ENCODE peak calls at places on chromosomes 12 and 14, in five cellular contexts. Z is A549, G is K562, F is GM12878, E is HepG2. Y is an unnamed sample.
A peak's percentile ranks its signal among the peaks of the same experiment; 100 is the strongest.

GRCh38 chr14:47676301-47676617 is 854 bp upstream of the MDGA2 start:
- DNase-seq in Z (no peak), G (no peak), F (no peak), E (no peak), Y (no peak)

GRCh38 chr14:104405566-104406226 is 173.9 kb upstream of the C14orf180 start:
- DNase-seq in Z (no peak), G (no peak), F (no peak), E (no peak), Y (no peak)

GRCh38 chr12:113138826-113139225 is 3.3 kb upstream of the RASAL1 start:
- DNase-seq in Z (no peak), G (no peak), F (no peak), E (no peak), Y (no peak)

GRCh38 chr12:26077915-26078314 is 46.9 kb downstream of the BHLHE41 start:
- DNase-seq in Z (no peak), G (no peak), F (no peak), E (no peak), Y (peak; percentile 46)

GRCh38 chr12:13350946-13351345 is 154.4 kb downstream of the EMP1 start:
- DNase-seq in Z (no peak), G (no peak), F (no peak), E (no peak), Y (no peak)

GRCh38 chr12:89882051-89882450 is 173.4 kb upstream of the ATP2B1 start:
- DNase-seq in Z (no peak), G (no peak), F (peak; percentile 55), E (no peak), Y (peak; percentile 89)

GRCh38 chr14:104528496-104528895 is 51.1 kb upstream of the C14orf180 start:
- DNase-seq in Z (no peak), G (no peak), F (no peak), E (no peak), Y (no peak)

GRCh38 chr14:93234798-93235197 is 27.7 kb downstream of the UBR7 start:
- DNase-seq in Z (peak; percentile 64), G (no peak), F (no peak), E (no peak), Y (peak; percentile 85)

GRCh38 chr12:6952860-6953416 is 1.8 kb downstream of the PTPN6 start:
- DNase-seq in Z (no peak), G (no peak), F (no peak), E (no peak), Y (no peak)

GRCh38 chr12:48001426-48002178 is 2.7 kb downstream of the COL2A1 start:
- DNase-seq in Z (no peak), G (no peak), F (no peak), E (no peak), Y (no peak)

GRCh38 chr12:67147447-67147846 is 121.7 kb upstream of the CAND1 start:
- DNase-seq in Z (no peak), G (no peak), F (no peak), E (no peak), Y (no peak)

GRCh38 chr12:42162198-42162597 is 17.5 kb upstream of the GXYLT1 start:
- DNase-seq in Z (peak; percentile 56), G (no peak), F (no peak), E (no peak), Y (peak; percentile 67)

GRCh38 chr12:101713059-101713682 is 15.7 kb downstream of the CHPT1 start:
- DNase-seq in Z (no peak), G (no peak), F (no peak), E (peak; percentile 85), Y (no peak)

GRCh38 chr12:113365639-113366395 is 7.4 kb downstream of the PLBD2 start:
- DNase-seq in Z (no peak), G (no peak), F (no peak), E (no peak), Y (no peak)

GRCh38 chr12:13135336-13136178 is 32.1 kb upstream of the GSG1 start:
- DNase-seq in Z (peak; percentile 33), G (peak; percentile 9), F (no peak), E (no peak), Y (peak; percentile 83)

GRCh38 chr12:91990525-91990924 is 155.1 kb downstream of the BTG1 start:
- DNase-seq in Z (no peak), G (no peak), F (no peak), E (no peak), Y (peak; percentile 63)

GRCh38 chr14:64721391-64721791 is 17.2 kb downstream of the PLEKHG3 start:
- DNase-seq in Z (peak; percentile 37), G (no peak), F (no peak), E (no peak), Y (peak; percentile 37)

GRCh38 chr14:76958020-76958965 is 70.2 kb downstream of the IRF2BPL start:
- DNase-seq in Z (no peak), G (no peak), F (no peak), E (no peak), Y (no peak)

GRCh38 chr14:99267871-99268775 is 3.9 kb downstream of the BCL11B start:
- DNase-seq in Z (no peak), G (no peak), F (no peak), E (no peak), Y (no peak)

GRCh38 chr12:67692135-67692534 is 43.6 kb downstream of the DYRK2 start:
- DNase-seq in Z (no peak), G (no peak), F (no peak), E (no peak), Y (no peak)

GRCh38 chr14:79260406-79260805 is 950.9 kb downstream of the DIO2 start:
- DNase-seq in Z (no peak), G (no peak), F (no peak), E (no peak), Y (no peak)

GRCh38 chr12:5165296-5165970 is 121.8 kb downstream of the KCNA5 start:
- DNase-seq in Z (no peak), G (no peak), F (no peak), E (no peak), Y (peak; percentile 21)

GRCh38 chr12:93156091-93156490 is 221.6 kb upstream of the NUDT4 start:
- DNase-seq in Z (no peak), G (no peak), F (no peak), E (no peak), Y (no peak)

GRCh38 chr12:101238806-101239329 is 28.8 kb upstream of the SLC5A8 start:
- DNase-seq in Z (no peak), G (no peak), F (no peak), E (no peak), Y (no peak)

GRCh38 chr14:106308839-106309389 is 782.5 kb downstream of the TMEM121 start:
- DNase-seq in Z (peak; percentile 74), G (peak; percentile 37), F (peak; percentile 83), E (peak; percentile 35), Y (no peak)

GRCh38 chr14:52703225-52703624 is 3.8 kb upstream of the PSMC6 start:
- DNase-seq in Z (peak; percentile 65), G (no peak), F (no peak), E (no peak), Y (peak; percentile 98)

GRCh38 chr14:103511022-103511693 is 11.5 kb downstream of the CKB start:
- DNase-seq in Z (no peak), G (no peak), F (no peak), E (no peak), Y (no peak)

GRCh38 chr14:55427439-55427838 is 13.0 kb downstream of the TBPL2 start:
- DNase-seq in Z (no peak), G (peak; percentile 28), F (no peak), E (no peak), Y (no peak)

GRCh38 chr12:50934981-50935807 is 17.1 kb upstream of the HIGD1C start:
- DNase-seq in Z (no peak), G (no peak), F (no peak), E (peak; percentile 57), Y (peak; percentile 67)

GRCh38 chr14:54708161-54708560 is 141.2 kb downstream of the SAMD4A start:
- DNase-seq in Z (no peak), G (peak; percentile 31), F (no peak), E (no peak), Y (no peak)

GRCh38 chr12:114404451-114405198 is 1.3 kb downstream of the TBX5 start:
- DNase-seq in Z (no peak), G (no peak), F (no peak), E (no peak), Y (peak; percentile 39)

GRCh38 chr14:61260939-61261776 is 20.0 kb downstream of the TMEM30B start:
- DNase-seq in Z (peak; percentile 47), G (no peak), F (no peak), E (peak; percentile 13), Y (peak; percentile 90)

GRCh38 chr12:56158926-56159461 is 835 bp downstream of the MYL6 start:
- DNase-seq in Z (peak; percentile 72), G (peak; percentile 47), F (no peak), E (peak; percentile 70), Y (peak; percentile 58)

GRCh38 chr14:76376878-76377523 is 1.1 kb downstream of the ESRRB start:
- DNase-seq in Z (no peak), G (no peak), F (no peak), E (no peak), Y (no peak)

GRCh38 chr14:22836301-22837058 is at the start of gene MMP14:
- DNase-seq in Z (no peak), G (no peak), F (no peak), E (no peak), Y (peak; percentile 89)

GRCh38 chr12:106296179-106296877 is 6.2 kb upstream of the TCP11L2 start:
- DNase-seq in Z (peak; percentile 69), G (no peak), F (no peak), E (peak; percentile 80), Y (peak; percentile 91)
- TF ChIP-seq BHLHE40 in Z (peak; percentile 79), G (no peak), F (no peak), E (peak; percentile 92), Y (peak; percentile 98)

DNA sequence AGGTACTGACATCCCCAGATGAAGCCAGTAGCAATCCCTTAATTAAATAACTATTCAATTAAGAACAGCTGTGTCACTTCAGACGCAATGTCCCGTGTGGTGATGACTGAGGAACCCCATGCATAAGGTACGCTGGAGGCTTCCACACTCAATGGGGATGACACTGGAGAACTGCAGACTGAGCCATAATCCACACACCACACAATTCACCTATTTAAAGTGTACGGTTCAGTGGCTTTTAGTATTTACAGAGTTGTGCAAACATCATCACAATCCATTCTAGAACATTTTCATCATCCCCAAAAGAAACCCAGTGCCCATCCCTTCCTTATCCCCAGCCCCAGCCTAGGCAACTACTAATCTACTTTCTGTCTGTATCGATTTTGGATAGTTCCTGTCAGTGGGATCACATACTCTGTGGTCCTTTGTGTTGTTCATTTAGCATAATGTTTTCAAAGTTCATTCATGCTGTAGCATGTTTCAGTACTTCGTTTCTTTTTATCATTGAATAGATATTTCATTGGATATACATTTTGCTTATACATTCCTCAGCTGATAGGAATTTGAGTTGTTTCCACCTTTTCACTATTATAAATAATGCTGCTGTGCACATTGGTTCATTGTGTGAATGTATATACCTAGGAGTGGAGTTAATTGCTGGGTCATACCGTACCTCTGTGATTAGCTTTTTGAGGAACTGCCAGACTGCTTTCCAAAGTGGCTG is 61.1 kb downstream of the NINJ2 start:
- DNase-seq in Z (no peak), G (no peak), F (no peak), E (no peak), Y (no peak)
- TF ChIP-seq RFX5 in Z (no peak), G (no peak), F (no peak), E (no peak), Y (no peak)

GRCh38 chr12:109724321-109724892 is 10.8 kb downstream of the FAM222A start:
- DNase-seq in Z (no peak), G (no peak), F (no peak), E (no peak), Y (no peak)
- TF ChIP-seq BHLHE40 in Z (no peak), G (no peak), F (no peak), E (no peak), Y (no peak)

GRCh38 chr12:108730337-108731104 is 797 bp downstream of the CORO1C start:
- DNase-seq in Z (peak; percentile 73), G (peak; percentile 59), F (no peak), E (peak; percentile 54), Y (peak; percentile 88)
- TF ChIP-seq RFX5 in Z (no peak), G (no peak), F (no peak), E (no peak), Y (no peak)